ENCODE peak calls at places on chromosomes 12 and 14, in ten cellular contexts. One of them, this sample, is unnamed.

GRCh38 chr12:50160643-50161042 is 6.5 kb downstream of the CERS5 start:
- DNase-seq in HFF-Myc: no peak
- DNase-seq in MCF 10A: no peak
- DNase-seq in left lung: no peak
- DNase-seq in mesothelial cell of epicardium: no peak
- DNase-seq in adrenal gland: no peak
- DNase-seq in activated B cell treated with CpG ODN at 0.5 μM for 24 hours: no peak
- DNase-seq in CD4-positive, alpha-beta T cell: no peak
- DNase-seq in cardiac muscle cell: no peak
- DNase-seq in K562: no peak
- DNase-seq in this sample: no peak

GRCh38 chr12:94110258-94110657 is 38.1 kb upstream of the PLXNC1 start:
- DNase-seq in HFF-Myc: no peak
- DNase-seq in activated B cell treated with CpG ODN at 0.5 μM for 24 hours: no peak
- DNase-seq in CD4-positive, alpha-beta T cell: no peak
- DNase-seq in adrenal gland: no peak
- DNase-seq in cardiac muscle cell: no peak
- DNase-seq in K562: no peak
- DNase-seq in MCF 10A: no peak
- DNase-seq in left lung: no peak
- DNase-seq in mesothelial cell of epicardium: no peak
- DNase-seq in this sample: no peak

GRCh38 chr14:65290830-65291229 is 121.7 kb upstream of the FUT8 start:
- DNase-seq in adrenal gland: no peak
- DNase-seq in cardiac muscle cell: no peak
- DNase-seq in left lung: no peak
- DNase-seq in HFF-Myc: peak
- DNase-seq in MCF 10A: peak
- DNase-seq in activated B cell treated with CpG ODN at 0.5 μM for 24 hours: no peak
- DNase-seq in CD4-positive, alpha-beta T cell: no peak
- DNase-seq in mesothelial cell of epicardium: no peak
- DNase-seq in K562: no peak
- DNase-seq in this sample: no peak

GRCh38 chr12:51439330-51439729 is 14.7 kb downstream of the SLC4A8 start:
- DNase-seq in adrenal gland: no peak
- DNase-seq in HFF-Myc: no peak
- DNase-seq in mesothelial cell of epicardium: no peak
- DNase-seq in cardiac muscle cell: no peak
- DNase-seq in CD4-positive, alpha-beta T cell: no peak
- DNase-seq in left lung: no peak
- DNase-seq in activated B cell treated with CpG ODN at 0.5 μM for 24 hours: no peak
- DNase-seq in K562: no peak
- DNase-seq in MCF 10A: no peak
- DNase-seq in this sample: no peak

GRCh38 chr12:65828711-65829339 is 4.5 kb downstream of the HMGA2 start:
- DNase-seq in left lung: no peak
- DNase-seq in activated B cell treated with CpG ODN at 0.5 μM for 24 hours: no peak
- DNase-seq in mesothelial cell of epicardium: no peak
- DNase-seq in cardiac muscle cell: no peak
- DNase-seq in K562: no peak
- DNase-seq in MCF 10A: no peak
- DNase-seq in CD4-positive, alpha-beta T cell: no peak
- DNase-seq in adrenal gland: no peak
- DNase-seq in HFF-Myc: no peak
- DNase-seq in this sample: no peak

GRCh38 chr12:87085286-87085685 is 829.1 kb upstream of the MGAT4C start:
- DNase-seq in left lung: no peak
- DNase-seq in CD4-positive, alpha-beta T cell: no peak
- DNase-seq in cardiac muscle cell: no peak
- DNase-seq in MCF 10A: no peak
- DNase-seq in adrenal gland: no peak
- DNase-seq in K562: no peak
- DNase-seq in HFF-Myc: no peak
- DNase-seq in activated B cell treated with CpG ODN at 0.5 μM for 24 hours: no peak
- DNase-seq in mesothelial cell of epicardium: no peak
- DNase-seq in this sample: no peak

GRCh38 chr14:25237845-25238244 is 187.9 kb upstream of the STXBP6 start:
- DNase-seq in cardiac muscle cell: peak
- DNase-seq in mesothelial cell of epicardium: no peak
- DNase-seq in MCF 10A: no peak
- DNase-seq in K562: no peak
- DNase-seq in left lung: no peak
- DNase-seq in activated B cell treated with CpG ODN at 0.5 μM for 24 hours: no peak
- DNase-seq in CD4-positive, alpha-beta T cell: no peak
- DNase-seq in HFF-Myc: no peak
- DNase-seq in adrenal gland: no peak
- DNase-seq in this sample: no peak

GRCh38 chr14:62189698-62190097 is 427.5 kb downstream of the SNAPC1 start:
- DNase-seq in CD4-positive, alpha-beta T cell: no peak
- DNase-seq in K562: no peak
- DNase-seq in left lung: peak
- DNase-seq in MCF 10A: peak
- DNase-seq in HFF-Myc: no peak
- DNase-seq in mesothelial cell of epicardium: no peak
- DNase-seq in adrenal gland: peak
- DNase-seq in cardiac muscle cell: no peak
- DNase-seq in activated B cell treated with CpG ODN at 0.5 μM for 24 hours: no peak
- DNase-seq in this sample: no peak

GRCh38 chr14:79840068-79840467 is 371.2 kb downstream of the DIO2 start:
- DNase-seq in K562: no peak
- DNase-seq in HFF-Myc: no peak
- DNase-seq in mesothelial cell of epicardium: no peak
- DNase-seq in MCF 10A: no peak
- DNase-seq in left lung: no peak
- DNase-seq in adrenal gland: no peak
- DNase-seq in cardiac muscle cell: no peak
- DNase-seq in CD4-positive, alpha-beta T cell: no peak
- DNase-seq in activated B cell treated with CpG ODN at 0.5 μM for 24 hours: no peak
- DNase-seq in this sample: no peak

GRCh38 chr14:64994540-64994939 is 7.8 kb downstream of the FNTB start:
- DNase-seq in CD4-positive, alpha-beta T cell: no peak
- DNase-seq in cardiac muscle cell: no peak
- DNase-seq in mesothelial cell of epicardium: no peak
- DNase-seq in HFF-Myc: no peak
- DNase-seq in left lung: no peak
- DNase-seq in activated B cell treated with CpG ODN at 0.5 μM for 24 hours: no peak
- DNase-seq in adrenal gland: no peak
- DNase-seq in K562: no peak
- DNase-seq in MCF 10A: no peak
- DNase-seq in this sample: no peak

GRCh38 chr14:54864526-54864925 is 38.1 kb downstream of the GCH1 start:
- DNase-seq in adrenal gland: no peak
- DNase-seq in CD4-positive, alpha-beta T cell: no peak
- DNase-seq in left lung: no peak
- DNase-seq in MCF 10A: no peak
- DNase-seq in cardiac muscle cell: no peak
- DNase-seq in HFF-Myc: no peak
- DNase-seq in mesothelial cell of epicardium: no peak
- DNase-seq in K562: no peak
- DNase-seq in activated B cell treated with CpG ODN at 0.5 μM for 24 hours: no peak
- DNase-seq in this sample: no peak

GRCh38 chr12:52965337-52965731 is 16.4 kb downstream of the KRT18 start:
- DNase-seq in MCF 10A: no peak
- DNase-seq in HFF-Myc: no peak
- DNase-seq in K562: no peak
- DNase-seq in mesothelial cell of epicardium: no peak
- DNase-seq in activated B cell treated with CpG ODN at 0.5 μM for 24 hours: no peak
- DNase-seq in left lung: no peak
- DNase-seq in CD4-positive, alpha-beta T cell: no peak
- DNase-seq in cardiac muscle cell: no peak
- DNase-seq in adrenal gland: no peak
- DNase-seq in this sample: no peak

GRCh38 chr14:90775441-90775840 is 40.8 kb downstream of the TTC7B start:
- DNase-seq in activated B cell treated with CpG ODN at 0.5 μM for 24 hours: no peak
- DNase-seq in K562: no peak
- DNase-seq in CD4-positive, alpha-beta T cell: no peak
- DNase-seq in cardiac muscle cell: no peak
- DNase-seq in left lung: no peak
- DNase-seq in adrenal gland: no peak
- DNase-seq in mesothelial cell of epicardium: no peak
- DNase-seq in MCF 10A: no peak
- DNase-seq in HFF-Myc: no peak
- DNase-seq in this sample: no peak

GRCh38 chr14:34331728-34332623 is 130.1 kb downstream of the SPTSSA start:
- DNase-seq in left lung: peak
- DNase-seq in activated B cell treated with CpG ODN at 0.5 μM for 24 hours: peak
- DNase-seq in K562: peak
- DNase-seq in MCF 10A: peak
- DNase-seq in cardiac muscle cell: peak
- DNase-seq in CD4-positive, alpha-beta T cell: peak
- DNase-seq in adrenal gland: peak
- DNase-seq in HFF-Myc: peak
- DNase-seq in mesothelial cell of epicardium: peak
- DNase-seq in this sample: no peak

GRCh38 chr12:25959069-25959961 is 833 bp downstream of the RASSF8 start:
- DNase-seq in mesothelial cell of epicardium: peak
- DNase-seq in HFF-Myc: no peak
- DNase-seq in cardiac muscle cell: peak
- DNase-seq in left lung: peak
- DNase-seq in MCF 10A: peak
- DNase-seq in CD4-positive, alpha-beta T cell: no peak
- DNase-seq in adrenal gland: peak
- DNase-seq in K562: no peak
- DNase-seq in activated B cell treated with CpG ODN at 0.5 μM for 24 hours: no peak
- DNase-seq in this sample: no peak
- TF ChIP-seq CTCF in mesothelial cell of epicardium: no peak
- TF ChIP-seq CTCF in HFF-Myc: no peak
- TF ChIP-seq CTCF in cardiac muscle cell: no peak
- TF ChIP-seq CTCF in left lung: no peak
- TF ChIP-seq CTCF in MCF 10A: no peak
- TF ChIP-seq CTCF in CD4-positive, alpha-beta T cell: no peak
- TF ChIP-seq CTCF in adrenal gland: peak
- TF ChIP-seq CTCF in K562: no peak
- TF ChIP-seq CTCF in activated B cell treated with CpG ODN at 0.5 μM for 24 hours: no peak
- TF ChIP-seq CTCF in this sample: peak

DNA sequence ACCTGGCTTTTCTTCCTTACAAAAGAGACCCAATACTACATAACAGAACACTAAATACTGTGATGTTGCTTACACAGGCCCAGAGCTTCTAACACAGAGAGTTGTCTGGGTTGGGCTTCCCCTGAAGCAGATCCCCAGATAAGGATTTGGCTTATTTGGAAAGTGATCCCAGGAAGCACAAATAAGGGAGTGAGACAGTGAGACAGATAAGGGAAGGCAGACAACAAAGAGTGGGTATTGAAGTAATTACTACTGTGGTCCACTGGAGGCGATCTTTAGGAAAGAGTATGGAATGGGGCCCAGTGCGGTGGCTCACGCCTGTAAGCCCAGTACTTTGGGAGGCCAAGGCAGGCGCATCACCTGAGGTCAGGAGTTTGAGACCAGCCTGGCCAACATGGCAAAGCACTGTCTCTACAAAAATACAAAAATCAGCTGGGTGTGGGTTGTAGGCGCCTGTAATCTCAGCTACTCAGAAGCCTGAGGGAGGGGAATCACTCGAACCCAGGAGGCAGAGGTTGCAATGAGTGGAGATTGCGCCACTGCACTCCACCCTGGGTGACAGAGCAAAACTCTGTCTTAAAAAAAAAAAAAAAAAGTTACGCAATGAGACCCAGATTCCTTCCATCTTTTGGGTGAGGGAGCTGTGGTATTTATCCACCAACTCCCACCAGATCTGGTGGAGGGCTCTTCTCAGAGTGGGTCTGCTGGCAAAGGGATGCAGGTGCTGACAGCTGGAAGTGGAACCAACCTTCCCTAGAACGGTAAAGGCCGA is 10.2 kb upstream of the C12orf43 start:
- DNase-seq in adrenal gland: no peak
- DNase-seq in MCF 10A: no peak
- DNase-seq in cardiac muscle cell: peak
- DNase-seq in left lung: no peak
- DNase-seq in mesothelial cell of epicardium: no peak
- DNase-seq in K562: peak
- DNase-seq in activated B cell treated with CpG ODN at 0.5 μM for 24 hours: no peak
- DNase-seq in CD4-positive, alpha-beta T cell: no peak
- DNase-seq in HFF-Myc: no peak
- DNase-seq in this sample: no peak
- TF ChIP-seq CTCF in adrenal gland: no peak
- TF ChIP-seq CTCF in MCF 10A: no peak
- TF ChIP-seq CTCF in cardiac muscle cell: peak
- TF ChIP-seq CTCF in left lung: no peak
- TF ChIP-seq CTCF in mesothelial cell of epicardium: peak
- TF ChIP-seq CTCF in K562: peak
- TF ChIP-seq CTCF in activated B cell treated with CpG ODN at 0.5 μM for 24 hours: no peak
- TF ChIP-seq CTCF in CD4-positive, alpha-beta T cell: no peak
- TF ChIP-seq CTCF in HFF-Myc: no peak
- TF ChIP-seq CTCF in this sample: peak

GRCh38 chr12:5429741-5430557 is 2.0 kb upstream of the NTF3 start:
- DNase-seq in left lung: no peak
- DNase-seq in activated B cell treated with CpG ODN at 0.5 μM for 24 hours: no peak
- DNase-seq in HFF-Myc: no peak
- DNase-seq in cardiac muscle cell: peak
- DNase-seq in adrenal gland: no peak
- DNase-seq in CD4-positive, alpha-beta T cell: no peak
- DNase-seq in MCF 10A: no peak
- DNase-seq in mesothelial cell of epicardium: no peak
- DNase-seq in K562: no peak
- DNase-seq in this sample: no peak

GRCh38 chr12:5433081-5433839 is 1.4 kb downstream of the NTF3 start:
- DNase-seq in HFF-Myc: no peak
- DNase-seq in activated B cell treated with CpG ODN at 0.5 μM for 24 hours: no peak
- DNase-seq in CD4-positive, alpha-beta T cell: no peak
- DNase-seq in cardiac muscle cell: peak
- DNase-seq in MCF 10A: no peak
- DNase-seq in K562: no peak
- DNase-seq in mesothelial cell of epicardium: no peak
- DNase-seq in adrenal gland: no peak
- DNase-seq in left lung: peak
- DNase-seq in this sample: no peak

GRCh38 chr12:5430639-5431603 is 987 bp upstream of the NTF3 start:
- DNase-seq in MCF 10A: no peak
- DNase-seq in adrenal gland: no peak
- DNase-seq in activated B cell treated with CpG ODN at 0.5 μM for 24 hours: no peak
- DNase-seq in cardiac muscle cell: no peak
- DNase-seq in HFF-Myc: no peak
- DNase-seq in CD4-positive, alpha-beta T cell: no peak
- DNase-seq in mesothelial cell of epicardium: no peak
- DNase-seq in K562: no peak
- DNase-seq in left lung: no peak
- DNase-seq in this sample: no peak

GRCh38 chr12:5432011-5432400 is at the start of gene NTF3:
- DNase-seq in K562: no peak
- DNase-seq in CD4-positive, alpha-beta T cell: no peak
- DNase-seq in cardiac muscle cell: peak
- DNase-seq in adrenal gland: no peak
- DNase-seq in left lung: peak
- DNase-seq in activated B cell treated with CpG ODN at 0.5 μM for 24 hours: no peak
- DNase-seq in HFF-Myc: no peak
- DNase-seq in mesothelial cell of epicardium: peak
- DNase-seq in MCF 10A: no peak
- DNase-seq in this sample: peak

GRCh38 chr12:5428332-5429221 is 3.3 kb upstream of the NTF3 start:
- DNase-seq in adrenal gland: no peak
- DNase-seq in MCF 10A: no peak
- DNase-seq in cardiac muscle cell: peak
- DNase-seq in HFF-Myc: no peak
- DNase-seq in left lung: no peak
- DNase-seq in K562: peak
- DNase-seq in mesothelial cell of epicardium: no peak
- DNase-seq in activated B cell treated with CpG ODN at 0.5 μM for 24 hours: no peak
- DNase-seq in CD4-positive, alpha-beta T cell: no peak
- DNase-seq in this sample: no peak
- TF ChIP-seq CTCF in adrenal gland: no peak
- TF ChIP-seq CTCF in MCF 10A: no peak
- TF ChIP-seq CTCF in cardiac muscle cell: peak
- TF ChIP-seq CTCF in HFF-Myc: peak
- TF ChIP-seq CTCF in left lung: no peak
- TF ChIP-seq CTCF in K562: peak
- TF ChIP-seq CTCF in mesothelial cell of epicardium: peak
- TF ChIP-seq CTCF in activated B cell treated with CpG ODN at 0.5 μM for 24 hours: no peak
- TF ChIP-seq CTCF in CD4-positive, alpha-beta T cell: no peak
- TF ChIP-seq CTCF in this sample: peak

GRCh38 chr14:100645986-100646314 is 58.7 kb upstream of the BEGAIN start:
- DNase-seq in MCF 10A: no peak
- DNase-seq in HFF-Myc: no peak
- DNase-seq in cardiac muscle cell: no peak
- DNase-seq in CD4-positive, alpha-beta T cell: no peak
- DNase-seq in adrenal gland: no peak
- DNase-seq in mesothelial cell of epicardium: no peak
- DNase-seq in K562: no peak
- DNase-seq in left lung: no peak
- DNase-seq in activated B cell treated with CpG ODN at 0.5 μM for 24 hours: no peak
- DNase-seq in this sample: no peak
- TF ChIP-seq CTCF in MCF 10A: no peak
- TF ChIP-seq CTCF in HFF-Myc: no peak
- TF ChIP-seq CTCF in cardiac muscle cell: no peak
- TF ChIP-seq CTCF in CD4-positive, alpha-beta T cell: peak
- TF ChIP-seq CTCF in adrenal gland: no peak
- TF ChIP-seq CTCF in mesothelial cell of epicardium: no peak
- TF ChIP-seq CTCF in K562: no peak
- TF ChIP-seq CTCF in left lung: no peak
- TF ChIP-seq CTCF in activated B cell treated with CpG ODN at 0.5 μM for 24 hours: no peak
- TF ChIP-seq CTCF in this sample: no peak